ENCODE peak calls at places on chromosome 9, in eight cellular contexts. R is neuronal stem cell; J is psoas muscle; M is effector memory CD4-positive, alpha-beta T cell; Y is uterus; X is CD4-positive, CD25-positive, alpha-beta regulatory T cell; F is HCT116; Q is lung. Z is an unnamed sample. For H3K9me3, the result is how much of the 10 kb centered on the place peaks cover.

GRCh38 chr9:35026671-35027070 is 37.1 kb downstream of the DNAJB5 start:
- DNase-seq in J (no peak), Y (no peak), R (no peak), X (no peak), M (no peak), Q (no peak), F (no peak), Z (no peak)

GRCh38 chr9:135078361-135078821 is 9.1 kb upstream of the OLFM1 start:
- DNase-seq in Q (no peak), J (no peak), Y (no peak), M (no peak), F (no peak), R (no peak), X (no peak), Z (no peak)

GRCh38 chr9:114777841-114778240 is 28.0 kb downstream of the TNFSF15 start:
- DNase-seq in M (peak), X (peak), Y (no peak), Q (no peak), J (no peak), R (no peak), F (no peak), Z (no peak)

GRCh38 chr9:8329561-8330283 is 530.1 kb upstream of the DMAC1 start:
- DNase-seq in X (no peak), J (no peak), M (no peak), Q (no peak), F (no peak), Y (no peak), R (no peak), Z (no peak)

GRCh38 chr9:124254261-124254682 is 3.5 kb upstream of the NEK6 start:
- DNase-seq in M (no peak), X (no peak), J (no peak), Y (no peak), Q (no peak), R (no peak), F (no peak), Z (no peak)

GRCh38 chr9:76926324-76926731 is 20.4 kb upstream of the PRUNE2 start:
- DNase-seq in J (no peak), F (no peak), Q (no peak), M (no peak), Y (no peak), X (no peak), R (no peak), Z (no peak)

GRCh38 chr9:86730165-86730928 is 217.0 kb downstream of the GAS1 start:
- DNase-seq in X (no peak), Q (no peak), R (no peak), Y (no peak), M (no peak), F (no peak), J (no peak), Z (no peak)

GRCh38 chr9:130186839-130187522 is 14.8 kb downstream of the NCS1 start:
- DNase-seq in Y (peak), Q (peak), X (no peak), R (no peak), F (peak), J (peak), M (no peak), Z (no peak)

GRCh38 chr9:114172981-114173833 is 17.9 kb downstream of the COL27A1 start:
- DNase-seq in F (no peak), M (no peak), R (no peak), Y (peak), Q (no peak), X (no peak), J (no peak), Z (no peak)

GRCh38 chr9:134396825-134397224 is 70.6 kb downstream of the RXRA start:
- DNase-seq in Y (no peak), M (peak), Q (no peak), F (no peak), J (no peak), X (peak), R (no peak), Z (peak)

GRCh38 chr9:79256691-79257213 is 315.0 kb upstream of the TLE4 start:
- DNase-seq in Y (no peak), X (no peak), F (no peak), M (no peak), Q (no peak), R (peak), J (no peak), Z (no peak)

GRCh38 chr9:5815421-5815820 is 17.5 kb downstream of the ERMP1 start:
- DNase-seq in R (no peak), Y (no peak), F (no peak), M (no peak), X (no peak), J (no peak), Q (no peak), Z (no peak)

GRCh38 chr9:42852133-42852532 is 668.7 kb downstream of the SPATA31A6 start:
- DNase-seq in J (peak), F (no peak), Y (no peak), X (no peak), R (peak), Q (no peak), M (no peak), Z (peak)

GRCh38 chr9:995776-996175 is 19.3 kb downstream of the DMRT3 start:
- DNase-seq in J (no peak), F (no peak), M (no peak), Q (no peak), X (no peak), R (no peak), Y (no peak), Z (no peak)

GRCh38 chr9:91843093-91843492 is 106.9 kb downstream of the ROR2 start:
- DNase-seq in X (no peak), Y (no peak), M (no peak), R (no peak), J (no peak), Q (no peak), F (no peak), Z (no peak)

GRCh38 chr9:115327441-115328122 is 209.6 kb upstream of the TNC start:
- DNase-seq in Y (peak), X (no peak), R (no peak), M (no peak), F (no peak), J (no peak), Q (no peak), Z (no peak)

GRCh38 chr9:16223074-16223871 is 647.2 kb downstream of the BNC2 start:
- DNase-seq in X (no peak), M (no peak), Y (no peak), Q (no peak), R (no peak), F (no peak), J (no peak), Z (no peak)

GRCh38 chr9:88041447-88041846 is 67.1 kb upstream of the CDK20 start:
- DNase-seq in Q (no peak), X (no peak), M (no peak), F (no peak), Y (no peak), J (no peak), R (no peak), Z (no peak)

GRCh38 chr9:115367780-115368179 is 249.8 kb upstream of the TNC start:
- DNase-seq in Q (no peak), X (no peak), M (no peak), R (no peak), F (no peak), J (no peak), Y (no peak), Z (no peak)

GRCh38 chr9:135163023-135163780 is 75.7 kb downstream of the OLFM1 start:
- DNase-seq in J (no peak), F (no peak), X (no peak), Q (no peak), Y (no peak), M (no peak), R (no peak), Z (no peak)

GRCh38 chr9:113317777-113318176 is 14.6 kb upstream of the RNF183 start:
- DNase-seq in R (no peak), F (no peak), J (no peak), M (no peak), Q (no peak), Y (no peak), X (no peak), Z (no peak)

DNA sequence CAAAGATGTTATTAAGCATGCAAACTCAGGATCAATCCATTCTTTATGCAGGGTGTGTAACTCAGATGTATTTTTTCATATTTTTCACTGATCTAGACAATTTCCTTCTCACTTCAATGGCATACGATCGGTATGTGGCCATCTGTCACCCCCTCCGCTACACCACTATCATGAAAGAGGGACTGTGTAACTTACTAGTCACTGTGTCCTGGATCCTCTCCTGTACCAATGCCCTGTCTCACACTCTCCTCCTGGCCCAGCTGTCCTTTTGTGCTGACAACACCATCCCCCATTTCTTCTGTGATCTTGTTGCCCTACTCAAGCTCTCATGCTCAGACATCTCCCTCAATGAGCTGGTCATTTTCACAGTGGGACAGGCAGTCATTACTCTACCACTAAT is 435 bp downstream of the OR1J4 start:
- DNase-seq in F (no peak), M (no peak), Y (no peak), J (no peak), Q (no peak), X (no peak), R (no peak), Z (no peak)
- H3K9me3 ChIP-seq in F (under half), M (under half), Y (under half), J (under half), Q (under half), X (under half), R (under half), Z (under half)

GRCh38 chr9:26193237-26193636 is 515.0 kb upstream of the TUSC1 start:
- DNase-seq in Q (no peak), F (no peak), Y (no peak), J (no peak), X (no peak), M (no peak), R (no peak), Z (no peak)
- H3K9me3 ChIP-seq in Q (under half), F (under half), Y (under half), J (under half), X (under half), M (under half), R (under half), Z (under half)

GRCh38 chr9:96751815-96752214 is 26.1 kb downstream of the ZNF510 start:
- DNase-seq in X (no peak), J (no peak), F (no peak), Q (no peak), Y (no peak), M (no peak), R (no peak), Z (no peak)
- H3K9me3 ChIP-seq in X (half or more), J (half or more), F (under half), Q (under half), Y (half or more), M (half or more), R (under half), Z (under half)

DNA sequence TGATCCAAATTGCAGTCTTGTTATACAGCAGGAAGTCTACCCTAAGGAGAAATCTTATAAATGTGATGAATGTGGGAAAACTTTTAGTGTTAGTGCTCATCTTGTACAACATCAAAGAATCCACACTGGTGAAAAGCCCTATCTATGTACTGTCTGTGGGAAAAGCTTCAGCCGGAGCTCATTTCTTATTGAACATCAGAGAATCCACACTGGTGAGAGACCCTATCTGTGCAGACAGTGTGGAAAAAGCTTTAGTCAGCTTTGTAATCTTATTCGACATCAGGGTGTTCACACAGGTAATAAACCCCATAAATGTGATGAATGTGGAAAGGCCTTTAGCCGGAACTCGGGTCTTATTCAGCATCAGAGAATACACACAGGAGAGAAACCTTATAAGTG is 10.4 kb downstream of the ZNF189 start:
- DNase-seq in J (no peak), Q (no peak), F (no peak), R (no peak), M (no peak), Y (no peak), X (no peak), Z (no peak)
- H3K9me3 ChIP-seq in J (half or more), Q (half or more), F (under half), R (under half), M (under half), Y (half or more), X (half or more), Z (under half)

DNA sequence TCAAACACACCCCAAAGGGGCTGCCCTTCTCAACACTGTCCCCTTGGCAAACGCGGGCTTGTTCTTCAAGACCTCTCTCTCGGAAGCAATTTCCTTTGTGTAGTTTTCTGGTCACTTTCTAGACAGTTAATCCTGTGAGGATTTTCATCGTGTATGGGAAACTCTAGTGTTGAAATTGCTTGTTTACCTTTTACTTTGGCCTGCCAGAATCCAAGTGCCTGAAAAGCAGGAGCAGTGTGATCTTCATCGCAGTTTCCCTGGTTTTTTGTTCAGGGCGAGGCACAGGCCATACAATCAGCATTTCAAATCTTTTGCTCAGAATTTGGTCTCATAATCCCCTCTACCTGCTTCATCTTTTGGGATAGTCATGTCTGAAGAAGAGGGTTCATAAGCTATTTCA is 115.7 kb upstream of the C9orf72 start:
- DNase-seq in F (no peak), M (no peak), Y (no peak), R (no peak), Q (no peak), X (no peak), J (no peak), Z (no peak)
- H3K9me3 ChIP-seq in F (under half), M (under half), Y (under half), R (under half), Q (under half), X (under half), J (under half), Z (under half)

DNA sequence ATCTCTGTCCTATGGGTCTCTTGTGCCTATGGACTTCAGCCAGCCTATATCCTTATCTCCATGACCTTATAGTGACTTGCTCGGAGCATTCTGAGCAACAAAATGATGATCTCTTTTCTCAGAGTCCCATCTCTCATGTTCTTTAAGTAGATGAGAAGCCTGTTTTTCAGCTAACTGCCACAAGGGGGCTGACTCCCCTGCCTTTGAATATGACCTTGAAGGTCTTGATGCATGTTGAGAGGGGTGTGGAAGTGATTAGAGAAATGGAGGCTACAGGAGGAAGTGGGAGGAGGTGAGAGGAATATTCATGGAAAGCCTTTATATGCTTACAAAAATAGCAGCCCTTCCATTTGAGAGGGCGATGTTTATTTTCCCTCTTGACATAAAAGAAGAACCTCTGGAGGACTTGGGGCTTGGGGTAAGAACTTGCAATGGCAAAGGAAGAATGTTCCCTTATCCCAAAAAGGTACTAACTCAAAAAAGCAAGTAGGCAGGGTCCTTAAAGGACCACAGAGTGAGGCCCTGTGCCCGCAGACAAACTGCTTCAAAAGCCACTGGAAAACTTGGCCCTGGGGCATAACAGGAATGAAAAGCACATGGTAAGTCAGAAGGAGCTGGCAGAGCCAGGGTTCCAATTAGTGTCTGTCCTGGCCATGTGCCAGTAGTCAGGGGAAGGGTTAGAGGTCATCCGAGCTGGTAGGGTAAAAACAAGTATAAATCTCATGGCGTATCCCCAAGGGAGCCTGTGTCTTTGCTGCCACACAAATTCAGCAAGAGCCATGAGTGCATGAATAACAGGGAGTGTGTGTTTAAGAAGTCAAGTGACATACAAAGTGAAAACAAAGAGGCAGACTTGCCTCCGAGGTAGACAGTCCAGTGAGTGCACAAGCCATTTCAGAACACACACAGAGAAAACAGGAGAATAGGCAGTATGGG is 39.1 kb downstream of the FGD3 start:
- DNase-seq in X (peak), Q (no peak), F (no peak), M (peak), J (no peak), Y (no peak), R (no peak), Z (no peak)
- H3K9me3 ChIP-seq in X (under half), Q (under half), F (under half), M (under half), J (under half), Y (under half), R (under half), Z (under half)

GRCh38 chr9:138101444-138102234 is 224.1 kb downstream of the CACNA1B start:
- DNase-seq in J (no peak), Q (no peak), M (no peak), R (no peak), Y (no peak), F (no peak), X (no peak), Z (no peak)

GRCh38 chr9:138102246-138103051 is 224.9 kb downstream of the CACNA1B start:
- DNase-seq in X (no peak), M (no peak), F (no peak), J (no peak), R (no peak), Q (no peak), Y (no peak), Z (no peak)

GRCh38 chr9:138098908-138099791 is 221.6 kb downstream of the CACNA1B start:
- DNase-seq in Q (no peak), R (no peak), X (no peak), J (no peak), M (no peak), F (no peak), Y (no peak), Z (no peak)

GRCh38 chr9:138099803-138100598 is 222.4 kb downstream of the CACNA1B start:
- DNase-seq in M (no peak), J (no peak), F (no peak), Q (no peak), Y (no peak), R (no peak), X (no peak), Z (no peak)

DNA sequence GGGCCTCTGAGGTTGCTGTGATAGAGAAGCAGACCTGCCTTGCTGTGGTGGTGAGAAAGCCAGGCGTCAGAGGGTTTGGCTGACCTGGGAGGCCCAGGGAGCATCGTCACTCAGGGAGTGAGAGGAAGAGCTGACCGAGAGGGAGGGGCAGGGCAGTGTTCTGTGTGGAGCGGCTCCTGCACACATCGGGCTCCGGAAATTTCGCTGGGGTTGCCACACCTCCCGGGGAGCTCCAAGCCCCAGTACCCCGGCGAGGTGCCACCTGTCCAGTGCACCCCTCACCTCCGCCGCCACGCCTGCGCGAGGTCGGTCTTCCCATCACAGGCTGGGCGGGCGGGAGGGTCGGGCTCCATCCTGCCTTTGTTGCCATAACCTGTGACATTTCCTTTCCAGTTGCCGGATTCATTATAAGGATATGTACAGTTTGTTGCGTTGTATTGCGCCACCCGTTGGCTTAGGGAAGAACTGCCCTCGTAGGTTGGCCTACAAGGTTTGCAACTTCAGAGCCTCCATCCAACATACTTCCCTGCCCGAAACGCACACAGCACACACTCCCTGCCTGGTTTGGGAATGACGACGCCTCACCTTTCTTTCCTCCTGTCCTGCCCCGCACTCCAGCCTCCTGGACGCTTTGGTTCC is 223.2 kb downstream of the CACNA1B start:
- DNase-seq in Q (no peak), F (no peak), M (no peak), Y (no peak), X (no peak), R (no peak), J (no peak), Z (no peak)
- H3K9me3 ChIP-seq in Q (under half), F (under half), M (under half), Y (under half), X (under half), R (under half), J (under half), Z (under half)

GRCh38 chr9:97850746-97851449 is 2.1 kb upstream of the FOXE1 start:
- DNase-seq in Q (no peak), F (no peak), Y (no peak), R (no peak), X (no peak), M (no peak), J (no peak), Z (no peak)

GRCh38 chr9:97851450-97851883 is 1.6 kb upstream of the FOXE1 start:
- DNase-seq in Y (no peak), F (no peak), X (no peak), J (no peak), Q (no peak), M (no peak), R (peak), Z (no peak)

GRCh38 chr9:97852399-97853055 is 499 bp upstream of the FOXE1 start:
- DNase-seq in Q (no peak), J (no peak), M (no peak), X (no peak), F (no peak), Y (no peak), R (peak), Z (no peak)

GRCh38 chr9:97853056-97853843 is at the start of gene FOXE1:
- DNase-seq in M (no peak), R (peak), J (no peak), Y (no peak), F (no peak), Q (no peak), X (no peak), Z (no peak)

DNA sequence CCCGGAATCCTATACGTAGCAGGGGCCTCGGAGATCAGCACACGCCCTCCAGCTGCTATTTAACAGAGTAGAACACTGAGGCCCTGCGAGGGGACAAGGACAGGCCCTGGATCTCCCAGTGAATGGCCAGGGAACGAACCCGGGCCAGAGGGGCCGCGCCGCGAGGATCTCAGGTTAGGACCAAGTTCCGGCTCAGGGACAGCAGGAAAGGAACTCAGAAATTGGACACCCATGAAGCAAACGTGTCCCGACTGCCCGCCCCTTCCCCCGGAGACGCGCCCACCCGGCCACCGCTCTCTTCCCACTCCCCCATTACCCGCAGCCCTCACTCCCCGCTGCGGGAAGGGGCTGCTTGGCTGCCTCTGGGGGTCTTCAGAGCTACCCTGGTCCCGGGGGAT is 1.0 kb upstream of the FOXE1 start:
- DNase-seq in R (peak), X (no peak), J (no peak), Y (no peak), M (no peak), F (no peak), Q (no peak), Z (no peak)
- H3K9me3 ChIP-seq in R (under half), X (under half), J (under half), Y (under half), M (under half), F (under half), Q (under half), Z (under half)

Z was measured in T-helper 17 cell.